ENCODE peak calls at places on chromosomes 12 and 14, in seven cellular contexts. One of them, this sample, is unnamed.

GRCh38 chr14:74620497-74620921 is 8.5 kb upstream of the LTBP2 start:
- DNase-seq in dorsolateral prefrontal cortex: no peak
- DNase-seq in GM04503: peak; percentile 89
- DNase-seq in neuronal stem cell: no peak
- DNase-seq in stimulated activated naive B cell treated with anti-CD40 and anti-IgM and Interleukin-4, amounts not matched to agents 10 μg/mL and 1 μg/mL and 100 μg/mL, for 72 hours: no peak
- DNase-seq in GM23338: no peak
- DNase-seq in AG20443: peak; percentile 77
- DNase-seq in this sample: peak; percentile 66

GRCh38 chr14:36517242-36518030 is 2.6 kb downstream of the NKX2-1 start:
- DNase-seq in AG20443: no peak
- DNase-seq in GM04503: no peak
- DNase-seq in stimulated activated naive B cell treated with anti-CD40 and anti-IgM and Interleukin-4, amounts not matched to agents 10 μg/mL and 1 μg/mL and 100 μg/mL, for 72 hours: no peak
- DNase-seq in neuronal stem cell: no peak
- DNase-seq in dorsolateral prefrontal cortex: no peak
- DNase-seq in GM23338: peak; percentile 56
- DNase-seq in this sample: peak; percentile 74

GRCh38 chr12:119956047-119956446 is 33.0 kb upstream of the BICDL1 start:
- DNase-seq in GM23338: peak; percentile 20
- DNase-seq in neuronal stem cell: no peak
- DNase-seq in dorsolateral prefrontal cortex: no peak
- DNase-seq in AG20443: no peak
- DNase-seq in stimulated activated naive B cell treated with anti-CD40 and anti-IgM and Interleukin-4, amounts not matched to agents 10 μg/mL and 1 μg/mL and 100 μg/mL, for 72 hours: no peak
- DNase-seq in GM04503: no peak
- DNase-seq in this sample: no peak

GRCh38 chr14:24861083-24861630 is 188.8 kb downstream of the STXBP6 start:
- DNase-seq in GM04503: no peak
- DNase-seq in GM23338: no peak
- DNase-seq in stimulated activated naive B cell treated with anti-CD40 and anti-IgM and Interleukin-4, amounts not matched to agents 10 μg/mL and 1 μg/mL and 100 μg/mL, for 72 hours: no peak
- DNase-seq in dorsolateral prefrontal cortex: no peak
- DNase-seq in neuronal stem cell: no peak
- DNase-seq in AG20443: peak; percentile 32
- DNase-seq in this sample: no peak

GRCh38 chr14:96184737-96185136 is 19.9 kb upstream of the BDKRB2 start:
- DNase-seq in stimulated activated naive B cell treated with anti-CD40 and anti-IgM and Interleukin-4, amounts not matched to agents 10 μg/mL and 1 μg/mL and 100 μg/mL, for 72 hours: no peak
- DNase-seq in AG20443: peak; percentile 72
- DNase-seq in GM23338: no peak
- DNase-seq in dorsolateral prefrontal cortex: no peak
- DNase-seq in GM04503: peak; percentile 50
- DNase-seq in neuronal stem cell: no peak
- DNase-seq in this sample: no peak

GRCh38 chr12:49515266-49515665 is 23.6 kb upstream of the KCNH3 start:
- DNase-seq in GM23338: no peak
- DNase-seq in AG20443: peak; percentile 68
- DNase-seq in neuronal stem cell: no peak
- DNase-seq in GM04503: peak; percentile 18
- DNase-seq in dorsolateral prefrontal cortex: no peak
- DNase-seq in stimulated activated naive B cell treated with anti-CD40 and anti-IgM and Interleukin-4, amounts not matched to agents 10 μg/mL and 1 μg/mL and 100 μg/mL, for 72 hours: no peak
- DNase-seq in this sample: no peak

GRCh38 chr14:69086537-69086936 is 66.4 kb downstream of the DCAF5 start:
- DNase-seq in dorsolateral prefrontal cortex: no peak
- DNase-seq in GM23338: no peak
- DNase-seq in GM04503: no peak
- DNase-seq in AG20443: no peak
- DNase-seq in stimulated activated naive B cell treated with anti-CD40 and anti-IgM and Interleukin-4, amounts not matched to agents 10 μg/mL and 1 μg/mL and 100 μg/mL, for 72 hours: no peak
- DNase-seq in neuronal stem cell: no peak
- DNase-seq in this sample: no peak

GRCh38 chr12:128796439-128797118 is 27.2 kb downstream of the SLC15A4 start:
- DNase-seq in neuronal stem cell: no peak
- DNase-seq in dorsolateral prefrontal cortex: no peak
- DNase-seq in GM23338: no peak
- DNase-seq in GM04503: no peak
- DNase-seq in AG20443: no peak
- DNase-seq in stimulated activated naive B cell treated with anti-CD40 and anti-IgM and Interleukin-4, amounts not matched to agents 10 μg/mL and 1 μg/mL and 100 μg/mL, for 72 hours: no peak
- DNase-seq in this sample: no peak

GRCh38 chr12:123723011-123723410 is 10.9 kb downstream of the ATP6V0A2 start:
- DNase-seq in stimulated activated naive B cell treated with anti-CD40 and anti-IgM and Interleukin-4, amounts not matched to agents 10 μg/mL and 1 μg/mL and 100 μg/mL, for 72 hours: no peak
- DNase-seq in AG20443: no peak
- DNase-seq in neuronal stem cell: no peak
- DNase-seq in GM04503: no peak
- DNase-seq in GM23338: no peak
- DNase-seq in dorsolateral prefrontal cortex: no peak
- DNase-seq in this sample: no peak

GRCh38 chr12:47383942-47384341 is 304.2 kb upstream of the AMIGO2 start:
- DNase-seq in dorsolateral prefrontal cortex: no peak
- DNase-seq in AG20443: no peak
- DNase-seq in neuronal stem cell: no peak
- DNase-seq in GM23338: no peak
- DNase-seq in GM04503: no peak
- DNase-seq in stimulated activated naive B cell treated with anti-CD40 and anti-IgM and Interleukin-4, amounts not matched to agents 10 μg/mL and 1 μg/mL and 100 μg/mL, for 72 hours: no peak
- DNase-seq in this sample: no peak

GRCh38 chr14:29853272-29853671 is 74.4 kb downstream of the PRKD1 start:
- DNase-seq in dorsolateral prefrontal cortex: no peak
- DNase-seq in AG20443: no peak
- DNase-seq in GM04503: no peak
- DNase-seq in GM23338: no peak
- DNase-seq in stimulated activated naive B cell treated with anti-CD40 and anti-IgM and Interleukin-4, amounts not matched to agents 10 μg/mL and 1 μg/mL and 100 μg/mL, for 72 hours: no peak
- DNase-seq in neuronal stem cell: no peak
- DNase-seq in this sample: no peak

GRCh38 chr14:90427848-90428426 is 31.1 kb downstream of the CALM1 start:
- DNase-seq in AG20443: no peak
- DNase-seq in GM04503: no peak
- DNase-seq in GM23338: no peak
- DNase-seq in dorsolateral prefrontal cortex: no peak
- DNase-seq in neuronal stem cell: no peak
- DNase-seq in stimulated activated naive B cell treated with anti-CD40 and anti-IgM and Interleukin-4, amounts not matched to agents 10 μg/mL and 1 μg/mL and 100 μg/mL, for 72 hours: no peak
- DNase-seq in this sample: no peak

GRCh38 chr12:114481200-114481535 is 75.2 kb upstream of the TBX5 start:
- DNase-seq in AG20443: peak; percentile 53
- DNase-seq in stimulated activated naive B cell treated with anti-CD40 and anti-IgM and Interleukin-4, amounts not matched to agents 10 μg/mL and 1 μg/mL and 100 μg/mL, for 72 hours: no peak
- DNase-seq in GM23338: peak; percentile 21
- DNase-seq in GM04503: no peak
- DNase-seq in neuronal stem cell: no peak
- DNase-seq in dorsolateral prefrontal cortex: no peak
- DNase-seq in this sample: peak; percentile 70

This sample was measured in endodermal cell.